ENCODE peak calls at places on chromosomes 7 and 10, in four cellular contexts. L is SK-N-SH, I is K562, M is H1. J is an unnamed sample.

GRCh38 chr10:115829501-115830215 is 443.3 kb downstream of the GFRA1 start:
- DNase-seq in L (no peak), M (no peak), I (no peak), J (no peak)

GRCh38 chr7:141275350-141275749 is 201.5 kb downstream of the TMEM178B start:
- DNase-seq in I (no peak), M (no peak), L (no peak), J (peak)

GRCh38 chr10:13973742-13974141 is 357.0 kb downstream of the FRMD4A start:
- DNase-seq in L (peak), I (no peak), M (no peak), J (no peak)

GRCh38 chr10:119268871-119269506 is 61.6 kb downstream of the GRK5 start:
- DNase-seq in I (no peak), M (no peak), L (no peak), J (no peak)

GRCh38 chr10:133184591-133185244 is 24.7 kb downstream of the KNDC1 start:
- DNase-seq in L (no peak), I (no peak), M (no peak), J (no peak)

GRCh38 chr10:133028158-133028557 is 59.6 kb upstream of the ADGRA1 start:
- DNase-seq in L (no peak), M (no peak), I (no peak), J (no peak)

GRCh38 chr7:5296015-5296621 is 13.4 kb downstream of the SLC29A4 start:
- DNase-seq in I (no peak), L (no peak), M (no peak), J (peak)

GRCh38 chr10:8054498-8055407 is at the start of gene GATA3:
- DNase-seq in I (no peak), L (peak), M (no peak), J (peak)

GRCh38 chr10:42933454-42934340 is 143.2 kb upstream of the RET start:
- DNase-seq in L (peak), M (no peak), I (no peak), J (peak)

GRCh38 chr10:3848005-3848767 is 63.2 kb upstream of the KLF6 start:
- DNase-seq in L (no peak), I (no peak), M (no peak), J (no peak)
- TF ChIP-seq MAX in L (no peak), I (no peak), M (no peak), J (no peak)

GRCh38 chr7:36710186-36710813 is 14.0 kb downstream of the AOAH start:
- DNase-seq in L (no peak), I (no peak), M (no peak), J (no peak)
- TF ChIP-seq TEAD4 in L (no peak), I (no peak), M (no peak), J (no peak)

GRCh38 chr10:117792214-117792613 is 249.7 kb downstream of the EMX2 start:
- DNase-seq in L (no peak), I (no peak), M (no peak), J (no peak)

GRCh38 chr10:117796394-117796793 is 250.3 kb downstream of the RAB11FIP2 start:
- DNase-seq in M (no peak), I (no peak), L (no peak), J (no peak)

GRCh38 chr10:117790177-117790576 is 247.6 kb downstream of the EMX2 start:
- DNase-seq in L (no peak), I (no peak), M (no peak), J (no peak)

GRCh38 chr10:117788911-117789310 is 246.4 kb downstream of the EMX2 start:
- DNase-seq in M (no peak), L (no peak), I (no peak), J (no peak)

GRCh38 chr10:117790621-117791020 is 248.1 kb downstream of the EMX2 start:
- DNase-seq in L (no peak), I (no peak), M (no peak), J (no peak)
- TF ChIP-seq MAX in L (no peak), I (no peak), M (no peak), J (no peak)

DNA sequence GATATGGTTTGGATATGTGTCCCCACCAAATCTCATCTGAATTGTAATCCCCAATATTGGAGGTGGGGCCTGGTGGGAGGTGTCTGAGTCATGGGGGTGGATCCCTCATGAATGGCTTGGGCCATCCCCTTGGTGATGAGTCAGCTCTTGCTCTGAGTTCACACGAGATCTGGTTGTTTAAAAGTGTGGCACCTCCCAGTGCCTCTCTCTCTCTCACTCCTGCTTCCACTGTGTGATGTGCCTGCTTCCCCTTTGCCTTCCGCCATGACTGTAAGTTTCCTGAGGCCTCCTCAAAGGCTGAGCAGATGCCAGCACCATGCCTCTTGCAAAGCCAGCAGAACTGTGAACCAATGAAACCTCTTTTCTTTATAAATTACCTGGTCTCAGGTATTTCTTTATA is 4.8 kb upstream of the GCK start:
- DNase-seq in M (no peak), I (peak), L (no peak), J (no peak)
- TF ChIP-seq TEAD4 in M (no peak), I (no peak), L (no peak), J (no peak)

DNA sequence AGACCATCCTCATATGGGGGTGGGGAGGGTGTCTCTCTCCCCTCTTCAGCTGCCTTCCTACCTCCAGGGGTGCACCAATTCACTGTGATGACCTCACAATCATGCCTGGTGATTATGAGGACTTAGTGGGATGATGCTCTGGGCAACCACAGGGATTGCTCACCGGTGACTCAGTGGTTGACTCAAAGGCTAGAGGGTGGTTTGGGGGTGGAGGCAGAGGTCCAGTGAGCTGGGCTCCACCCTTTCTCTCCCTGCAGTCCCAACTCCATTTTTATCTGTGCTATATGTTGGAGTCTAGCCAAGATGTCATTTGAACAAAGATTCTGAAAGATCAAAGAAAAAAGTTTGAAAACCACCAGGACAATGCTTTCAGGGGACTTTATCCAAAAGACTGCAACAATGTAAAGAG is 286.9 kb downstream of the KCNMA1 start:
- DNase-seq in I (peak), M (no peak), L (peak), J (no peak)
- TF ChIP-seq MAX in I (no peak), M (no peak), L (peak), J (no peak)

J was measured in WTC11.